ENCODE peak calls at places on chromosomes 2 and 18, in five cellular contexts. One of them, this sample, is unnamed.

GRCh38 chr2:46257476-46257875 is 39.7 kb upstream of the EPAS1 start:
- DNase-seq in activated naive CD4-positive, alpha-beta T cell treated with anti-CD3 and anti-CD28 coated beads for 36 hours: no peak
- DNase-seq in GM20000: no peak
- DNase-seq in NCI-H524: peak; percentile 75
- DNase-seq in IMR-90: peak; percentile 78
- DNase-seq in this sample: no peak

GRCh38 chr2:127392133-127392827 is 4.5 kb upstream of the MAP3K2 start:
- DNase-seq in GM20000: no peak
- DNase-seq in activated naive CD4-positive, alpha-beta T cell treated with anti-CD3 and anti-CD28 coated beads for 36 hours: no peak
- DNase-seq in IMR-90: peak; percentile 37
- DNase-seq in NCI-H524: no peak
- DNase-seq in this sample: no peak

GRCh38 chr2:181174880-181175590 is 194.6 kb downstream of the UBE2E3 start:
- DNase-seq in GM20000: peak; percentile 16
- DNase-seq in NCI-H524: peak; percentile 54
- DNase-seq in activated naive CD4-positive, alpha-beta T cell treated with anti-CD3 and anti-CD28 coated beads for 36 hours: no peak
- DNase-seq in IMR-90: peak; percentile 50
- DNase-seq in this sample: no peak

GRCh38 chr18:58867281-58867961 is 2.7 kb downstream of the ZNF532 start:
- DNase-seq in activated naive CD4-positive, alpha-beta T cell treated with anti-CD3 and anti-CD28 coated beads for 36 hours: no peak
- DNase-seq in IMR-90: no peak
- DNase-seq in GM20000: no peak
- DNase-seq in NCI-H524: no peak
- DNase-seq in this sample: no peak

GRCh38 chr2:108271691-108272253 is 16.9 kb upstream of the SULT1C2 start:
- DNase-seq in NCI-H524: no peak
- DNase-seq in GM20000: no peak
- DNase-seq in IMR-90: peak; percentile 84
- DNase-seq in activated naive CD4-positive, alpha-beta T cell treated with anti-CD3 and anti-CD28 coated beads for 36 hours: no peak
- DNase-seq in this sample: no peak

GRCh38 chr2:192236136-192236535 is 41.4 kb upstream of the TMEFF2 start:
- DNase-seq in GM20000: no peak
- DNase-seq in activated naive CD4-positive, alpha-beta T cell treated with anti-CD3 and anti-CD28 coated beads for 36 hours: no peak
- DNase-seq in IMR-90: peak; percentile 73
- DNase-seq in NCI-H524: no peak
- DNase-seq in this sample: no peak

GRCh38 chr2:46490521-46491141 is 11.3 kb downstream of the TMEM247 start:
- DNase-seq in IMR-90: peak; percentile 26
- DNase-seq in NCI-H524: peak; percentile 71
- DNase-seq in GM20000: peak; percentile 70
- DNase-seq in activated naive CD4-positive, alpha-beta T cell treated with anti-CD3 and anti-CD28 coated beads for 36 hours: peak; percentile 21
- DNase-seq in this sample: no peak

GRCh38 chr2:12259497-12259896 is 457.2 kb upstream of the TRIB2 start:
- DNase-seq in GM20000: no peak
- DNase-seq in activated naive CD4-positive, alpha-beta T cell treated with anti-CD3 and anti-CD28 coated beads for 36 hours: no peak
- DNase-seq in IMR-90: no peak
- DNase-seq in NCI-H524: no peak
- DNase-seq in this sample: no peak

GRCh38 chr2:26685943-26686839 is 6.3 kb upstream of the KCNK3 start:
- DNase-seq in IMR-90: no peak
- DNase-seq in GM20000: no peak
- DNase-seq in activated naive CD4-positive, alpha-beta T cell treated with anti-CD3 and anti-CD28 coated beads for 36 hours: no peak
- DNase-seq in NCI-H524: peak; percentile 36
- DNase-seq in this sample: no peak

GRCh38 chr18:75346671-75347070 is 80.8 kb downstream of the SMIM21 start:
- DNase-seq in IMR-90: no peak
- DNase-seq in GM20000: no peak
- DNase-seq in NCI-H524: no peak
- DNase-seq in activated naive CD4-positive, alpha-beta T cell treated with anti-CD3 and anti-CD28 coated beads for 36 hours: no peak
- DNase-seq in this sample: no peak

GRCh38 chr18:75213610-75214009 is 3.0 kb downstream of the TSHZ1 start:
- DNase-seq in NCI-H524: peak; percentile 75
- DNase-seq in activated naive CD4-positive, alpha-beta T cell treated with anti-CD3 and anti-CD28 coated beads for 36 hours: no peak
- DNase-seq in IMR-90: peak; percentile 36
- DNase-seq in GM20000: no peak
- DNase-seq in this sample: no peak

GRCh38 chr18:72830109-72830508 is 37.7 kb downstream of the NETO1 start:
- DNase-seq in IMR-90: no peak
- DNase-seq in GM20000: peak; percentile 15
- DNase-seq in activated naive CD4-positive, alpha-beta T cell treated with anti-CD3 and anti-CD28 coated beads for 36 hours: peak; percentile 19
- DNase-seq in NCI-H524: no peak
- DNase-seq in this sample: no peak

GRCh38 chr2:207871506-207871905 is 101.8 kb upstream of the FZD5 start:
- DNase-seq in IMR-90: no peak
- DNase-seq in activated naive CD4-positive, alpha-beta T cell treated with anti-CD3 and anti-CD28 coated beads for 36 hours: no peak
- DNase-seq in GM20000: no peak
- DNase-seq in NCI-H524: no peak
- DNase-seq in this sample: no peak

GRCh38 chr2:68292108-68292710 is 27.5 kb downstream of the CNRIP1 start:
- DNase-seq in activated naive CD4-positive, alpha-beta T cell treated with anti-CD3 and anti-CD28 coated beads for 36 hours: peak; percentile 16
- DNase-seq in NCI-H524: peak; percentile 23
- DNase-seq in GM20000: peak; percentile 27
- DNase-seq in IMR-90: peak; percentile 37
- DNase-seq in this sample: no peak

GRCh38 chr2:144596074-144596871 is 76.4 kb upstream of the ZEB2 start:
- DNase-seq in NCI-H524: peak; percentile 27
- DNase-seq in activated naive CD4-positive, alpha-beta T cell treated with anti-CD3 and anti-CD28 coated beads for 36 hours: no peak
- DNase-seq in GM20000: peak; percentile 21
- DNase-seq in IMR-90: peak; percentile 69
- DNase-seq in this sample: no peak

GRCh38 chr2:47720036-47720435 is 62.9 kb upstream of the MSH6 start:
- DNase-seq in activated naive CD4-positive, alpha-beta T cell treated with anti-CD3 and anti-CD28 coated beads for 36 hours: no peak
- DNase-seq in NCI-H524: no peak
- DNase-seq in IMR-90: no peak
- DNase-seq in GM20000: no peak
- DNase-seq in this sample: no peak

GRCh38 chr2:128362889-128363228 is 44.2 kb upstream of the HS6ST1 start:
- DNase-seq in activated naive CD4-positive, alpha-beta T cell treated with anti-CD3 and anti-CD28 coated beads for 36 hours: no peak
- DNase-seq in GM20000: no peak
- DNase-seq in IMR-90: peak; percentile 79
- DNase-seq in NCI-H524: no peak
- DNase-seq in this sample: peak; percentile 78

GRCh38 chr18:67731853-67732252 is 215.3 kb upstream of the DSEL start:
- DNase-seq in activated naive CD4-positive, alpha-beta T cell treated with anti-CD3 and anti-CD28 coated beads for 36 hours: no peak
- DNase-seq in GM20000: no peak
- DNase-seq in NCI-H524: no peak
- DNase-seq in IMR-90: peak; percentile 73
- DNase-seq in this sample: no peak

GRCh38 chr2:153479527-153479926 is 965 bp upstream of the RPRM start:
- DNase-seq in activated naive CD4-positive, alpha-beta T cell treated with anti-CD3 and anti-CD28 coated beads for 36 hours: no peak
- DNase-seq in GM20000: peak; percentile 15
- DNase-seq in NCI-H524: peak; percentile 2
- DNase-seq in IMR-90: no peak
- DNase-seq in this sample: no peak

GRCh38 chr2:41872646-41873045 is 175.2 kb upstream of the PKDCC start:
- DNase-seq in activated naive CD4-positive, alpha-beta T cell treated with anti-CD3 and anti-CD28 coated beads for 36 hours: no peak
- DNase-seq in NCI-H524: no peak
- DNase-seq in GM20000: no peak
- DNase-seq in IMR-90: peak; percentile 37
- DNase-seq in this sample: no peak

GRCh38 chr2:96832401-96832750 is 11.4 kb downstream of the ANKRD23 start:
- DNase-seq in activated naive CD4-positive, alpha-beta T cell treated with anti-CD3 and anti-CD28 coated beads for 36 hours: no peak
- DNase-seq in IMR-90: no peak
- DNase-seq in GM20000: no peak
- DNase-seq in NCI-H524: no peak
- DNase-seq in this sample: no peak

GRCh38 chr2:176409671-176410070 is 140.4 kb downstream of the MTX2 start:
- DNase-seq in IMR-90: no peak
- DNase-seq in GM20000: no peak
- DNase-seq in NCI-H524: no peak
- DNase-seq in activated naive CD4-positive, alpha-beta T cell treated with anti-CD3 and anti-CD28 coated beads for 36 hours: no peak
- DNase-seq in this sample: no peak

GRCh38 chr2:164554487-164554886 is 66.8 kb downstream of the GRB14 start:
- DNase-seq in NCI-H524: no peak
- DNase-seq in activated naive CD4-positive, alpha-beta T cell treated with anti-CD3 and anti-CD28 coated beads for 36 hours: no peak
- DNase-seq in GM20000: no peak
- DNase-seq in IMR-90: no peak
- DNase-seq in this sample: no peak

GRCh38 chr2:84908948-84909713 is 3.7 kb downstream of the TMSB10 start:
- DNase-seq in GM20000: no peak
- DNase-seq in NCI-H524: no peak
- DNase-seq in activated naive CD4-positive, alpha-beta T cell treated with anti-CD3 and anti-CD28 coated beads for 36 hours: peak; percentile 36
- DNase-seq in IMR-90: no peak
- DNase-seq in this sample: no peak

GRCh38 chr2:14634223-14634884 is 1.8 kb downstream of the LRATD1 start:
- DNase-seq in NCI-H524: peak; percentile 92
- DNase-seq in activated naive CD4-positive, alpha-beta T cell treated with anti-CD3 and anti-CD28 coated beads for 36 hours: peak; percentile 27
- DNase-seq in GM20000: peak; percentile 77
- DNase-seq in IMR-90: peak; percentile 54
- DNase-seq in this sample: peak; percentile 82

GRCh38 chr18:26089247-26090129 is 925 bp downstream of the SS18 start:
- DNase-seq in IMR-90: peak; percentile 49
- DNase-seq in NCI-H524: peak; percentile 56
- DNase-seq in activated naive CD4-positive, alpha-beta T cell treated with anti-CD3 and anti-CD28 coated beads for 36 hours: peak; percentile 7
- DNase-seq in GM20000: no peak
- DNase-seq in this sample: no peak

GRCh38 chr18:67875057-67875456 is 358.5 kb upstream of the DSEL start:
- DNase-seq in GM20000: no peak
- DNase-seq in NCI-H524: no peak
- DNase-seq in IMR-90: no peak
- DNase-seq in activated naive CD4-positive, alpha-beta T cell treated with anti-CD3 and anti-CD28 coated beads for 36 hours: no peak
- DNase-seq in this sample: no peak

GRCh38 chr18:11064106-11064505 is 85.3 kb downstream of the PIEZO2 start:
- DNase-seq in GM20000: no peak
- DNase-seq in NCI-H524: no peak
- DNase-seq in activated naive CD4-positive, alpha-beta T cell treated with anti-CD3 and anti-CD28 coated beads for 36 hours: no peak
- DNase-seq in IMR-90: peak; percentile 65
- DNase-seq in this sample: no peak